ENCODE peak calls at places on chromosomes 4 and X, in six cellular contexts. E is ovary, C is fibroblast of pulmonary artery, J is tibial artery, D is AG04450, F is A549. P is an unnamed sample.

GRCh38 chr4:2337131-2337723 is 75.3 kb upstream of the MXD4 start:
- DNase-seq in D (no peak), E (no peak), F (no peak), J (peak), C (no peak), P (no peak)

GRCh38 chr4:79225360-79225759 is 100.5 kb downstream of the NAA11 start:
- DNase-seq in F (no peak), D (no peak), E (no peak), C (no peak), J (no peak), P (no peak)

GRCh38 chr4:14864365-14864762 is 137.9 kb upstream of the CPEB2 start:
- DNase-seq in D (no peak), J (no peak), C (no peak), E (no peak), F (no peak), P (no peak)

GRCh38 chr4:83369825-83370639 is 35.4 kb upstream of the HPSE start:
- DNase-seq in C (peak), D (no peak), J (no peak), E (no peak), F (no peak), P (peak)

GRCh38 chr4:106365613-106366012 is 3.0 kb downstream of the GIMD1 start:
- DNase-seq in E (no peak), J (no peak), F (peak), C (peak), D (peak), P (peak)

GRCh38 chr4:140046573-140046972 is 107.4 kb downstream of the MAML3 start:
- DNase-seq in J (no peak), C (no peak), F (no peak), E (no peak), D (no peak), P (no peak)

GRCh38 chr4:1792832-1793495 is at the start of gene FGFR3:
- DNase-seq in J (no peak), E (no peak), F (no peak), D (no peak), C (peak), P (no peak)

GRCh38 chrX:49878128-49878833 is 1.0 kb upstream of the USP27X start:
- DNase-seq in E (peak), J (no peak), C (no peak), D (no peak), F (no peak), P (no peak)

GRCh38 chr4:38982356-38983095 is 49.7 kb downstream of the TMEM156 start:
- DNase-seq in C (peak), D (no peak), E (no peak), J (no peak), F (no peak), P (peak)

GRCh38 chr4:183504064-183504929 is 561 bp upstream of the ING2 start:
- DNase-seq in F (peak), J (peak), D (peak), E (peak), C (peak), P (peak)

GRCh38 chr4:1156069-1156468 is 16.3 kb downstream of the SPON2 start:
- DNase-seq in D (no peak), E (no peak), J (no peak), C (no peak), F (no peak), P (no peak)

GRCh38 chr4:119081943-119082342 is 53.7 kb upstream of the MYOZ2 start:
- DNase-seq in C (no peak), D (no peak), F (no peak), J (no peak), E (no peak), P (no peak)

DNA sequence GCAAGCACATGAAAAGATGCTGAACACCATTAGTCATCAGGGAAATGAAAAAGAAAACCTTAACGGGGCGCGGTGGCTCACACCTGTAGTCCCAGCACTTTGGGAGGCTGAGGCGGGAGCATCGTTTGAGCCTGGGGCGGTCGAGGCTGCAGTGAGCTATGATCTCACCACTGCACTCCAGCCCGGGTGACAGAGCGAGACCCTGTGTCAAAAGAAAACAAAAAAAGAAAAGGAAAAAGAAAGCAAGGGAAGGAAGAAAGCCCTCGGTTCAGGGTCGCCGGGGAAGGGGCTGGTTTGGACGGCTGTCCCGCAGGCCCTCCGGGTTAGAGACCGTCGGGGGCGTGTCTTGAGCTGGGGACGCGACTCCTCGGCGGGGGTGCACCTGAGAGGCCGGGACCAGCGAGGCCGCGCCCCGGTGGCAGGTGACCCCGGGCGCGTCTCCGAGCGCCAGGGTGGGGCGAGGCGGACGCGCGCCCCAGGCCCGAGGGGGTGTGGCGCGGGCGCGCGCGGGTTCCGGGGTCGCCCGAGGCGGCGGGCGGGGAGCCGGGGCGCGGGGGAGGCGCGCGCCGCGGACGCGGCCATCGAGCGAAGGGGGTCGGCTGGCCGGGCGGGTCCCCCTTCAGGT is 478 bp upstream of the PLXNA3 start:
- DNase-seq in E (peak), F (no peak), C (no peak), J (no peak), D (no peak), P (no peak)
- H3K4me3 ChIP-seq in E (peak), F (peak), C (peak), J (peak), D (peak), P (peak)

DNA sequence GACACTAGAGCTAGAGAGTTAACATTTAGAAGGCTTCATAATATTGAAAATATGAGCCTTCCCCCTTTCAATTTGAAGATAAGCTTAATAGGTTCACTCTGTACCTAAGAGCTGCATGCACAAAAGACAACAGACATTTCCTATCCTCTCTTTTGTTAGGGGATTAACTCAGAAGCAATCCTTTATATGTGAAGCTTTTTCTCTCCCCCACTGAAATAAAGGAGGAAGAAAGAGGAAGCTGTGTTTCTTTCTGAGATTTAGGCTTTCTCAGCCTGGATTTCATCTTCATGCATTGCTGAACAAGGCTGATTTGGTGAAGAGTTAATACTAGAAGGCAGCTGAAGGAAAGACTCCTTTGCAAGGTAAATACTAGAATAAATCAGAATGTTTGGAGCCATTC is 21.0 kb upstream of the CABS1 start:
- DNase-seq in J (no peak), E (no peak), C (no peak), F (no peak), D (no peak), P (no peak)
- H3K4me3 ChIP-seq in J (no peak), E (no peak), C (no peak), F (no peak), D (no peak), P (no peak)

GRCh38 chr4:128282516-128282915 is 5.1 kb downstream of the PGRMC2 start:
- DNase-seq in E (no peak), F (no peak), C (no peak), D (no peak), J (no peak), P (no peak)
- H3K4me3 ChIP-seq in E (no peak), F (no peak), C (no peak), D (no peak), J (no peak), P (no peak)

DNA sequence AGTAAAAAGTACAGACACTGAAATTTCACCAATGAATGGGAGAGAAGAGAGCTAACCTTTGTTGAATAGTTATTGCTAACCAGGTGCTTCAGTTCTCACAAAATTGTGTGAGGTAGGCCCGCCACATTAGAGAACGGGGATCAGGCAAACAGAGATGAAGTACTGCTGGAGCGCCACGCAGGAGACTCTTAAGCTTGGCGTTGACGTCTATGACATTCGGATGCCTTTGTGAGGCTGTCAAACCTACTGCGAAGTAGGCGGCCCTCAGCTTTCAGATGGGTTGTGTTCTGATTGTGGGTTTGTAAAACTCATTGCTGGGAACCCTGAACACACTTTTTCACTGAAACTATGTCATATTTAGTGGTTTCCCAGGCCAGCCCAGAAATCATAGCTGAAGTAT is 173.6 kb downstream of the CBR4 start:
- DNase-seq in F (no peak), E (no peak), J (no peak), C (no peak), D (no peak), P (no peak)
- H3K4me3 ChIP-seq in F (no peak), E (peak), J (peak), C (no peak), D (no peak), P (no peak)